ENCODE peak calls at places on chromosome 20, in four cellular contexts. D is GM12878, P is K562, E is HepG2. T is an unnamed sample.

GRCh38 chr20:50575869-50576720 is 65.9 kb downstream of the PTPN1 start:
- DNase-seq in E (peak), P (peak), D (no peak), T (peak)

GRCh38 chr20:11271920-11272594 is 598.3 kb upstream of the JAG1 start:
- DNase-seq in P (no peak), D (no peak), E (no peak), T (no peak)

GRCh38 chr20:63540417-63541186 is 3.4 kb upstream of the PTK6 start:
- DNase-seq in E (no peak), D (no peak), P (no peak), T (no peak)

GRCh38 chr20:62824476-62825287 is 7.8 kb downstream of the COL9A3 start:
- DNase-seq in P (peak), E (peak), D (no peak), T (peak)

GRCh38 chr20:51525241-51526104 is 17.0 kb downstream of the NFATC2 start:
- DNase-seq in E (no peak), D (no peak), P (peak), T (no peak)

GRCh38 chr20:49657118-49657901 is 56.4 kb downstream of the B4GALT5 start:
- DNase-seq in D (no peak), E (no peak), P (no peak), T (no peak)

GRCh38 chr20:46893877-46894578 is 615 bp upstream of the EYA2 start:
- DNase-seq in P (no peak), E (no peak), D (no peak), T (no peak)

GRCh38 chr20:14069796-14070195 is 74.5 kb downstream of the MACROD2 start:
- DNase-seq in P (no peak), D (no peak), E (no peak), T (no peak)

GRCh38 chr20:42378826-42379225 is 760.6 kb upstream of the CHD6 start:
- DNase-seq in D (no peak), P (no peak), E (no peak), T (no peak)

GRCh38 chr20:51303731-51304670 is 238.5 kb downstream of the NFATC2 start:
- DNase-seq in D (no peak), P (no peak), E (no peak), T (no peak)

GRCh38 chr20:8527998-8528397 is 395.9 kb downstream of the PLCB1 start:
- DNase-seq in E (no peak), D (peak), P (no peak), T (no peak)

GRCh38 chr20:17863577-17864292 is 104.9 kb downstream of the SNX5 start:
- DNase-seq in P (no peak), E (peak), D (no peak), T (no peak)

GRCh38 chr20:24979036-24979960 is 13.3 kb downstream of the APMAP start:
- DNase-seq in D (no peak), E (no peak), P (no peak), T (no peak)

GRCh38 chr20:23654722-23655121 is 17.0 kb upstream of the CST3 start:
- DNase-seq in P (no peak), E (no peak), D (no peak), T (no peak)

GRCh38 chr20:11676618-11677289 is 240.9 kb upstream of the BTBD3 start:
- DNase-seq in E (peak), P (peak), D (no peak), T (peak)

GRCh38 chr20:44732327-44732726 is 13.3 kb upstream of the KCNK15 start:
- DNase-seq in D (no peak), P (no peak), E (no peak), T (no peak)

GRCh38 chr20:12318043-12318442 is 400.4 kb downstream of the BTBD3 start:
- DNase-seq in D (no peak), P (no peak), E (no peak), T (no peak)

GRCh38 chr20:38883081-38883980 is 42.9 kb upstream of the FAM83D start:
- DNase-seq in E (no peak), D (no peak), P (no peak), T (no peak)

GRCh38 chr20:50172347-50173013 is 18.1 kb upstream of the CEBPB start:
- DNase-seq in E (peak), D (no peak), P (no peak), T (peak)

GRCh38 chr20:21182832-21183563 is 57.1 kb downstream of the KIZ start:
- DNase-seq in E (no peak), D (no peak), P (no peak), T (no peak)

GRCh38 chr20:35491823-35492222 is 36.4 kb downstream of the CEP250 start:
- DNase-seq in P (no peak), E (no peak), D (no peak), T (no peak)

GRCh38 chr20:48791666-48792071 is 36.1 kb downstream of the PREX1 start:
- DNase-seq in P (no peak), D (no peak), E (no peak), T (no peak)

GRCh38 chr20:24755411-24755922 is 193.6 kb upstream of the CST7 start:
- DNase-seq in E (peak), P (no peak), D (no peak), T (no peak)

GRCh38 chr20:17508756-17509155 is 22.4 kb downstream of the BFSP1 start:
- DNase-seq in P (no peak), D (no peak), E (no peak), T (no peak)

GRCh38 chr20:20052074-20052970 is at the start of the genes CFAP61 and CRNKL1:
- DNase-seq in E (peak), P (peak), D (peak), T (peak)

GRCh38 chr20:49575551-49576060 is 7.7 kb upstream of the PTGIS start:
- DNase-seq in E (no peak), P (no peak), D (no peak), T (no peak)

GRCh38 chr20:35004749-35005462 is 49.2 kb downstream of the MYH7B start:
- DNase-seq in P (no peak), E (no peak), D (no peak), T (no peak)

GRCh38 chr20:33981964-33982363 is 11.7 kb upstream of the RALY start:
- DNase-seq in E (no peak), D (no peak), P (no peak), T (no peak)

GRCh38 chr20:11792229-11792953 is 125.3 kb upstream of the BTBD3 start:
- DNase-seq in D (no peak), E (peak), P (no peak), T (no peak)

GRCh38 chr20:51540585-51540984 is 1.9 kb downstream of the NFATC2 start:
- DNase-seq in D (no peak), E (no peak), P (no peak), T (no peak)

GRCh38 chr20:35661013-35661412 is 3.7 kb downstream of the CPNE1 start:
- DNase-seq in P (no peak), E (no peak), D (no peak), T (no peak)

GRCh38 chr20:59988141-59988540 is 29.9 kb downstream of the CDH26 start:
- DNase-seq in D (no peak), E (no peak), P (no peak), T (no peak)

GRCh38 chr20:45576995-45577394 is 2.1 kb downstream of the WFDC8 start:
- DNase-seq in E (peak), D (no peak), P (no peak), T (no peak)

GRCh38 chr20:43040427-43040826 is 149.3 kb downstream of the PTPRT start:
- DNase-seq in E (peak), D (no peak), P (peak), T (no peak)

GRCh38 chr20:833121-833449 is 430 bp upstream of the FAM110A start:
- DNase-seq in P (no peak), E (no peak), D (no peak), T (no peak)

GRCh38 chr20:53070224-53070623 is 98.1 kb downstream of the TSHZ2 start:
- DNase-seq in E (no peak), P (no peak), D (no peak), T (no peak)
- TF ChIP-seq FOXK2 in E (no peak), P (no peak), D (no peak), T (no peak)

DNA sequence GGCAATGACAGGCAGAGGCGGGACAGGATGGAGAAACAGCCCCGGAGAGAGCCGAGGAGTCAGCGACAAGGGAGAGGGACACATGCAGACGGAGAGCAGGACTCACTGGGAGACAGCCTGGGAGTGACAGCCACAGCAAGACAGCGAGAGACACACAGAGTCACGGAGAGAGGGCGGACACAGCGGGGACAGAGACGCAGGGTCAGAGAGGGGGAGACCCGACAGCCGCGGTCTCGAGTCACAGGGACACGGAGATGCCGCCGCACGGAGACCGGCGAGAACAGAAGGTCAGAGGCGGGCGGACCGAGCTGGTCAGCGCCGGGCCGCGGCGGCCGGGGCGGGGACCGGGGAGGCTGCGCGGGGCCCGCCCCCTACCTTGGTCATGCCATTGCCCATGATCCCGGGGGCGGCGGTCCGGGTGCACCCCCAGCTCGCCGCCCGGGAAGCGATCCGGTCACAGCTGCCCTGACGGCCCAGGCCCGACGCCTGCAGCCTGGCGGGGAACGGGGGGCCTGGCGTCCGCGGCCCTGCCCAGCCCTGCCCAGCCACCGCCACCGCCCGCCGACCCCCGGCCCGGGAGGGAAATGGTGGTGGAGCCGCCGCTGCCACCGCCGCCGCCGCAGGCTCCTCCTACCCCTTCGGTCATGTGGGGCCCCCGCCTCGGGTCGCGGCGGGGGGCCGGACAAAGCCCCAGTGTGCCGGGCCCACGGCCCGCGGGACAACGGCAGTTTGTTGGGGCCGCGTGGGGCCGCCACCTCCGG is at the start of the genes DUSP15 and TTLL9:
- DNase-seq in D (no peak), P (no peak), E (no peak), T (peak)
- TF ChIP-seq FOXK2 in D (no peak), P (no peak), E (no peak), T (no peak)

DNA sequence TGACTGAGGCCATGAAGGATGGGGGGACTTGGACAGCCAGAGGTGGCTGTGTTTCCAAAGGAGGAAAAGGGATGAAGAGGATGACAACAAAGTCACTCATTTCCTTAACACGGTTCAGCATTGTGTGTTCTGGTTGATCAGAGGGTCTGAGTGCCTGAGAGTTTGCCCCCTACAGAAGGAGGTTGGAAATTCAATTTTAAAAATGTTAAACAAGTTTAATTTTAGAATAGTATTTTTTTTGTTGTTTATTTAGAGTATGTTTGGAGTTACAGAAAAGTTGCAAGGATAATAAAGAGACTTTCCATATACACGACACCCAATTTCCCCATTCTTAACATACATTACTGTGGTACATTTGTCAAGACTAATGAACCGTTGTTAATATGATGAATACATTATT is 10.3 kb upstream of the VAPB start:
- DNase-seq in P (no peak), D (no peak), E (no peak), T (no peak)
- TF ChIP-seq FOXK2 in P (no peak), D (no peak), E (no peak), T (no peak)

GRCh38 chr20:1968958-1969357 is 24.9 kb downstream of the PDYN start:
- DNase-seq in D (no peak), E (no peak), P (no peak), T (no peak)

GRCh38 chr20:1964659-1965405 is 29.0 kb downstream of the PDYN start:
- DNase-seq in P (no peak), D (no peak), E (no peak), T (no peak)

GRCh38 chr20:1961374-1961773 is 32.5 kb downstream of the PDYN start:
- DNase-seq in E (no peak), P (no peak), D (no peak), T (no peak)

GRCh38 chr20:1964061-1964460 is 29.8 kb downstream of the PDYN start:
- DNase-seq in E (no peak), P (no peak), D (no peak), T (no peak)

GRCh38 chr20:1965520-1966278 is 28.2 kb downstream of the PDYN start:
- DNase-seq in D (peak), E (peak), P (peak), T (peak)
- TF ChIP-seq FOXK2 in D (no peak), E (no peak), P (no peak), T (no peak)

DNA sequence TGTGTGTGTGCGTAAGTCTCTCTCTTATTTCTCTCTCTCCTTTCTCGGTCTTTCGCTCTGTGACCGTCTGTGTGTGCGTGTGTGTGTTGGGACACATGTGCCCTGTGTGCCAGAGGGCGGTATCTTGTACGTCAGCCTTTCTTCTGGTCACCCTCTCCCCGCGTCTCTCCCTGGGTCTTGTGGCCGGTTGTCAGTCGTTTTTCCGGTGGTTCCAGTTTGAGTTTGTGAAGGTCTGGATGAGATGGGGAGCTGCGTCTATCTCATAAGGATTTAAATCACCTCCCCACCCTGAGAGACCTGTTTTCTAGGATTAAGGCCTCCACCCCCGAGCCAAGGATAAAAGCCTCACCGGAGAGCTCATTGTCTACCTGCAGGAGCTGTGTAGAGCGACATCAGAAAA is 295.5 kb upstream of the ZNF337 start:
- DNase-seq in E (no peak), D (no peak), P (no peak), T (no peak)
- TF ChIP-seq FOXK2 in E (no peak), D (no peak), P (no peak), T (no peak)

DNA sequence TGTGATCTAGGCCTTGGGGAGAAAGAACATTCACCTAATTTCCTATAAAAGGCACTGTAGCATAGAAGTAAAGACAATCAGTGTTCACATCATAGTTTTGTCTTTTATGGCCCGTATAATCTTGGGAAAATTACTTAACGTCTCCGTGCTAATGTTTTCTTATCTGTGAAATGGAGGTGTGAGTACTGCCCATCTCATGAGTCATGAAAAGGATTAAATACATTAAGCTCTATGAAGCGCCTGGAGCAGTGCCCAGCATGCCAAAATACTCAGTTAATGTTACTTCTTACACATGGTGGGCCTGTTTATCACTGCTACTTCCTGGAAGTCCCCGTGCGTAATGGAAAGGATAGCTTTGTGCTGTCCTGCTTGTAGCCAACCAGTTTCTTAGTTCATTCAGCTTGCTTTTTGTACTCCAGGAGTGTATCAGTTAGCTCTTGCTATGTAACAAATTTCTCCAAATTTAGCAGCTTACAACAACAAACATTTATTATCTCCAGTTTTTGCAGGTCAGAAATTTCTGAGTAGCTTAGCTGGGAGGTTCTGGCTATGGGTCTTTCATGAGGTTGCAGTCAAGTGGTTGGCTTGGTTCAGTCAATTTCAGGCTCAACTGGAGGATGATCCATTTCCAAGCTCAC is 103.6 kb upstream of the BMP2 start:
- DNase-seq in D (no peak), E (no peak), P (no peak), T (no peak)
- TF ChIP-seq FOXK2 in D (no peak), E (no peak), P (no peak), T (no peak)

DNA sequence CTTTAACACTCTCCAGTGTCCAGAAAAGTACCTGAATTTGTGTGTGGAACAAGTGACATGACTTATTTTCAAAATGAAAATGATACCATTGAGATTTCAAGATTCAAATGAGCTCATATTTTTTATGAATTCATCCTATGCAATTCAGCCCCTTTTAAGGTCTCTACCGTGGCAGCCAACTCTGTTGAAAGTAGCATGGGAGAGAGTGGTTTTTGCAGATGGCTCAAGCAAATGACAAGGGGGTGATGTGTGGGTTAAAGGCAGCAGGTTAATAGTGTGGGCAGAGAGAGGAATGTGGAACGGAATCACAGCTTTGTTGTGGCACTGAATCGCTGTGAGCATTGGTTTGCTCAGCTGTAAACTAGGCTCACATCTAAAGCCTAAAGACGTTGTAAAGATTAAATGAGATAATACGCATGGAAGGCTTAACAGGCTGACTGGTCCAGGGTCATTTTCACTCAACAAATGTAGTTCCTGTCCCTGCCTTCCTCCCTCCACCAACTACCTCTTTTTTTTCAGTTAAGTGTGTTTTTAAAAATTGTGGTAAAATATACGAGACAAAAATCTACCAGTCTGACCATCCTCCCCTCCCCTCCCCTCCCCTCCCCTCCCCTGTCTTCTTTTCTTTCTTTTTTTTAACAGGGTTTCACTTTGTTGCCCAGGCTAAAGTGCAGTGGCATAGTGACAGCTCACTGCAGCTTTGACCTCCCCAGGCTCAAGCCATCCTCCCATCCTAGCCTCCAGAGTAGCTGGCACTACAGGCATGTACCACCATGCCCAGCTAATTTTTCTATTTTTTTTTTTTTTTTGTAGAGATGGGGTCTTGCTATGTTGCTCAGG is 114.7 kb upstream of the ZNF217 start:
- DNase-seq in E (no peak), D (peak), P (no peak), T (no peak)
- TF ChIP-seq FOXK2 in E (no peak), D (no peak), P (no peak), T (no peak)

GRCh38 chr20:32028647-32029372 is 18.6 kb downstream of the CCM2L start:
- DNase-seq in D (no peak), P (peak), E (peak), T (no peak)
- TF ChIP-seq FOXK2 in D (no peak), P (no peak), E (no peak), T (no peak)

DNA sequence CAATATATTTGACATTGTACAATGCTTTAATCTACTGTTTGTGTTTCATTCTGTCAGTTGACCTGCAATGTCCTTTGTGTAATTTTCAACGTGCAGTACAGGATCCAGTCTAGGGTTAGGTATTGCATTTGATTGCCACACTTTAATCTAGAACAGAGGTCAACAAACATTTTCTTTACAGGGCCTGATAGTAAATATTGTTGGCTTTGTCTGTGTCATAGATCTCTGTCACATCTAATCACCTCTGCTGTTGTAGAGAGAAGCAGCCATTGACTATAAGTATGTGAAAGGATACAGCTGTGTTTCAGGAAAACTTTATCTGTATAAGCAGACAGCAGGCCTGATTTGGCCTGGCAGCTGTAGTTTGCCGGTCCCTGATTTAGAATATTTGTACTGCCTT is 39.3 kb downstream of the ATRN start:
- DNase-seq in E (peak), D (no peak), P (no peak), T (no peak)
- TF ChIP-seq FOXK2 in E (peak), D (no peak), P (no peak), T (no peak)

GRCh38 chr20:1918766-1919165 is 23.6 kb downstream of the SIRPA start:
- DNase-seq in P (no peak), E (no peak), D (no peak), T (no peak)
- TF ChIP-seq FOXK2 in P (no peak), E (no peak), D (no peak), T (no peak)